ENCODE peak calls at places on chromosomes 16 and 17, in seven cellular contexts. One of them, this sample, is unnamed.

GRCh38 chr17:51005768-51006167 is 114.9 kb downstream of the SPAG9 start:
- DNase-seq in small intestine: no peak
- DNase-seq in uterus: no peak
- DNase-seq in upper lobe of right lung: no peak
- DNase-seq in neural progenitor cell: no peak
- DNase-seq in stimulated activated CD8-positive, alpha-beta memory T cell treated with anti-CD3 and anti-CD28 coated beads, Interleukin-12 subunit alpha, Interleukin-12 subunit beta, amount 100 ng/mL, for 4 hours: no peak
- DNase-seq in T-helper 2 cell: no peak
- DNase-seq in this sample: no peak

GRCh38 chr17:61806081-61806828 is 57.1 kb downstream of the BRIP1 start:
- DNase-seq in small intestine: no peak
- DNase-seq in uterus: no peak
- DNase-seq in upper lobe of right lung: no peak
- DNase-seq in neural progenitor cell: no peak
- DNase-seq in stimulated activated CD8-positive, alpha-beta memory T cell treated with anti-CD3 and anti-CD28 coated beads, Interleukin-12 subunit alpha, Interleukin-12 subunit beta, amount 100 ng/mL, for 4 hours: no peak
- DNase-seq in T-helper 2 cell: no peak
- DNase-seq in this sample: no peak

GRCh38 chr16:17452931-17453330 is 17.8 kb downstream of the XYLT1 start:
- DNase-seq in small intestine: no peak
- DNase-seq in uterus: no peak
- DNase-seq in upper lobe of right lung: no peak
- DNase-seq in neural progenitor cell: no peak
- DNase-seq in stimulated activated CD8-positive, alpha-beta memory T cell treated with anti-CD3 and anti-CD28 coated beads, Interleukin-12 subunit alpha, Interleukin-12 subunit beta, amount 100 ng/mL, for 4 hours: no peak
- DNase-seq in T-helper 2 cell: no peak
- DNase-seq in this sample: no peak

GRCh38 chr17:18261146-18261515 is 669 bp downstream of the MIEF2 start:
- DNase-seq in small intestine: peak; percentile 71
- DNase-seq in uterus: peak; percentile 73
- DNase-seq in upper lobe of right lung: peak; percentile 91
- DNase-seq in neural progenitor cell: peak; percentile 43
- DNase-seq in stimulated activated CD8-positive, alpha-beta memory T cell treated with anti-CD3 and anti-CD28 coated beads, Interleukin-12 subunit alpha, Interleukin-12 subunit beta, amount 100 ng/mL, for 4 hours: peak; percentile 22
- DNase-seq in T-helper 2 cell: no peak
- DNase-seq in this sample: peak; percentile 82

GRCh38 chr16:21598676-21599157 is 660 bp upstream of the METTL9 start:
- DNase-seq in small intestine: peak; percentile 46
- DNase-seq in uterus: no peak
- DNase-seq in upper lobe of right lung: no peak
- DNase-seq in neural progenitor cell: no peak
- DNase-seq in stimulated activated CD8-positive, alpha-beta memory T cell treated with anti-CD3 and anti-CD28 coated beads, Interleukin-12 subunit alpha, Interleukin-12 subunit beta, amount 100 ng/mL, for 4 hours: no peak
- DNase-seq in T-helper 2 cell: no peak
- DNase-seq in this sample: peak; percentile 10

GRCh38 chr17:6800422-6801027 is 24.5 kb downstream of the FBXO39 start:
- DNase-seq in small intestine: no peak
- DNase-seq in uterus: no peak
- DNase-seq in upper lobe of right lung: no peak
- DNase-seq in neural progenitor cell: peak; percentile 52
- DNase-seq in stimulated activated CD8-positive, alpha-beta memory T cell treated with anti-CD3 and anti-CD28 coated beads, Interleukin-12 subunit alpha, Interleukin-12 subunit beta, amount 100 ng/mL, for 4 hours: no peak
- DNase-seq in T-helper 2 cell: no peak
- DNase-seq in this sample: no peak

GRCh38 chr17:77638229-77638628 is 320.3 kb upstream of the TNRC6C start:
- DNase-seq in small intestine: no peak
- DNase-seq in uterus: no peak
- DNase-seq in upper lobe of right lung: no peak
- DNase-seq in neural progenitor cell: no peak
- DNase-seq in stimulated activated CD8-positive, alpha-beta memory T cell treated with anti-CD3 and anti-CD28 coated beads, Interleukin-12 subunit alpha, Interleukin-12 subunit beta, amount 100 ng/mL, for 4 hours: no peak
- DNase-seq in T-helper 2 cell: no peak
- DNase-seq in this sample: no peak

GRCh38 chr17:60416368-60416925 is 5.8 kb upstream of the CHCT1 start:
- DNase-seq in small intestine: no peak
- DNase-seq in uterus: no peak
- DNase-seq in upper lobe of right lung: no peak
- DNase-seq in neural progenitor cell: no peak
- DNase-seq in stimulated activated CD8-positive, alpha-beta memory T cell treated with anti-CD3 and anti-CD28 coated beads, Interleukin-12 subunit alpha, Interleukin-12 subunit beta, amount 100 ng/mL, for 4 hours: no peak
- DNase-seq in T-helper 2 cell: no peak
- DNase-seq in this sample: no peak

GRCh38 chr17:19672009-19672837 is 23.7 kb downstream of the ALDH3A2 start:
- DNase-seq in small intestine: peak; percentile 96
- DNase-seq in uterus: no peak
- DNase-seq in upper lobe of right lung: no peak
- DNase-seq in neural progenitor cell: no peak
- DNase-seq in stimulated activated CD8-positive, alpha-beta memory T cell treated with anti-CD3 and anti-CD28 coated beads, Interleukin-12 subunit alpha, Interleukin-12 subunit beta, amount 100 ng/mL, for 4 hours: no peak
- DNase-seq in T-helper 2 cell: no peak
- DNase-seq in this sample: no peak

GRCh38 chr16:53913920-53914319 is 210.0 kb downstream of the FTO start:
- DNase-seq in small intestine: no peak
- DNase-seq in uterus: no peak
- DNase-seq in upper lobe of right lung: no peak
- DNase-seq in neural progenitor cell: no peak
- DNase-seq in stimulated activated CD8-positive, alpha-beta memory T cell treated with anti-CD3 and anti-CD28 coated beads, Interleukin-12 subunit alpha, Interleukin-12 subunit beta, amount 100 ng/mL, for 4 hours: no peak
- DNase-seq in T-helper 2 cell: no peak
- DNase-seq in this sample: no peak

GRCh38 chr17:60741031-60741430 is 63.4 kb downstream of the BCAS3 start:
- DNase-seq in small intestine: no peak
- DNase-seq in uterus: no peak
- DNase-seq in upper lobe of right lung: no peak
- DNase-seq in neural progenitor cell: no peak
- DNase-seq in stimulated activated CD8-positive, alpha-beta memory T cell treated with anti-CD3 and anti-CD28 coated beads, Interleukin-12 subunit alpha, Interleukin-12 subunit beta, amount 100 ng/mL, for 4 hours: no peak
- DNase-seq in T-helper 2 cell: no peak
- DNase-seq in this sample: no peak